ENCODE peak calls at places on chromosomes 4 and X, in nine cellular contexts. P is A549; T is left ventricle myocardium inferior; L is aorta; K is CD8-positive, alpha-beta T cell; F is right atrium auricular region; Y is uterus; U is upper lobe of left lung; R is Karpas-422. A is an unnamed sample.
A peak's percentile ranks its signal among the peaks of the same experiment; 100 is the strongest.

GRCh38 chrX:31126205-31126604 is 54.4 kb upstream of the FTHL17 start:
- DNase-seq in F (no peak), Y (no peak), K (no peak), P (no peak), L (no peak), R (no peak), U (no peak), T (no peak), A (no peak)

GRCh38 chrX:43121637-43122036 is 343.7 kb upstream of the PPP1R2C start:
- DNase-seq in T (no peak), F (no peak), Y (no peak), K (no peak), U (no peak), R (no peak), L (no peak), P (no peak), A (peak; percentile 27)

GRCh38 chrX:96372313-96373046 is 312.2 kb upstream of the DIAPH2 start:
- DNase-seq in U (no peak), K (no peak), L (no peak), R (peak; percentile 61), Y (no peak), P (peak; percentile 17), F (no peak), T (no peak), A (peak; percentile 21)

GRCh38 chr4:113043591-113043990 is 5.9 kb upstream of the ANK2 start:
- DNase-seq in P (no peak), Y (no peak), L (no peak), R (no peak), U (no peak), F (no peak), T (no peak), K (no peak), A (no peak)

GRCh38 chrX:18271309-18271708 is 50.6 kb upstream of the BEND2 start:
- DNase-seq in Y (no peak), T (no peak), K (no peak), F (no peak), R (no peak), P (no peak), U (no peak), L (no peak), A (no peak)

GRCh38 chr4:100882661-100883060 is 364.8 kb upstream of the EMCN start:
- DNase-seq in P (no peak), Y (no peak), K (no peak), L (no peak), T (no peak), F (no peak), U (no peak), R (no peak), A (no peak)

GRCh38 chr4:121776610-121777401 is 11.8 kb upstream of the SMIM43 start:
- DNase-seq in R (no peak), T (no peak), L (no peak), Y (no peak), U (no peak), P (no peak), K (no peak), F (no peak), A (no peak)

GRCh38 chrX:68417651-68418050 is 15.6 kb downstream of the OPHN1 start:
- DNase-seq in Y (no peak), F (no peak), U (no peak), P (no peak), L (no peak), T (no peak), R (no peak), K (no peak), A (no peak)

GRCh38 chr4:41887821-41888699 is 47.2 kb upstream of the TMEM33 start:
- DNase-seq in Y (no peak), R (peak; percentile 82), U (no peak), F (no peak), K (peak; percentile 47), T (no peak), L (no peak), P (no peak), A (peak; percentile 55)

GRCh38 chrX:72100824-72101351 is 30.8 kb downstream of the RTL5 start:
- DNase-seq in R (no peak), Y (no peak), K (peak; percentile 66), P (no peak), L (no peak), T (no peak), F (no peak), U (no peak), A (no peak)

GRCh38 chr4:107444-108429 is 16.6 kb upstream of the ZNF718 start:
- DNase-seq in U (peak; percentile 79), Y (no peak), R (no peak), F (no peak), P (no peak), K (no peak), T (no peak), L (no peak), A (no peak)

GRCh38 chr4:177190995-177191568 is 118.6 kb upstream of the NEIL3 start:
- DNase-seq in L (no peak), Y (no peak), R (no peak), U (no peak), P (no peak), T (no peak), F (no peak), K (no peak), A (no peak)

GRCh38 chrX:39161856-39162255 is 360.6 kb downstream of the MID1IP1 start:
- DNase-seq in K (no peak), P (no peak), T (no peak), Y (no peak), L (no peak), U (no peak), F (no peak), R (no peak), A (no peak)

GRCh38 chr4:48898733-48899431 is 7.7 kb downstream of the OCIAD2 start:
- DNase-seq in U (no peak), L (no peak), Y (no peak), K (no peak), T (no peak), R (peak; percentile 54), F (no peak), P (no peak), A (peak; percentile 28)

DNA sequence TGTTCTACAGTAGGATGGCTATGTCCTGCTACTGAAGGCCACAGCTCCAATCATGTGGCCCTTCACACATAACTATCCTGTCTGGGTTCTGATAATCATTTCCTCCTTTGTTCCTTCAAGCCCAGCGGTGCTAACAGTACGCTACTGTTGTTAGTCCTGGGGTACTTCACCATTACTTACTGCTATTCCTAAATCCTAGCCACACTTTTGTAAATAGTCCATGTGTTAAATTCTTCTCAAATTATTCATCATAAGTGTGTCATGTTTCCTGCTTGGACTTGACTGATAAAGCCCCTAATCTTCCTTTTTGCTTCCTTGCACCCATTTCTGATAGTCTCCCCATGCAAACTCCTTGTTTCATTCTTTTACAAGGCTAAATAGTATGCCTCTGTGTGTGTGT is 332.6 kb downstream of the FGF13 start:
- DNase-seq in T (no peak), L (no peak), K (no peak), F (no peak), Y (no peak), R (no peak), P (no peak), U (no peak), A (no peak)
- H3K27ac ChIP-seq in T (no peak overlapping the region), L (no peak overlapping the region), K (no peak overlapping the region), F (no peak overlapping the region), Y (no peak overlapping the region), R (no peak overlapping the region), P (no peak overlapping the region), U (no peak overlapping the region), A (no peak overlapping the region)

DNA sequence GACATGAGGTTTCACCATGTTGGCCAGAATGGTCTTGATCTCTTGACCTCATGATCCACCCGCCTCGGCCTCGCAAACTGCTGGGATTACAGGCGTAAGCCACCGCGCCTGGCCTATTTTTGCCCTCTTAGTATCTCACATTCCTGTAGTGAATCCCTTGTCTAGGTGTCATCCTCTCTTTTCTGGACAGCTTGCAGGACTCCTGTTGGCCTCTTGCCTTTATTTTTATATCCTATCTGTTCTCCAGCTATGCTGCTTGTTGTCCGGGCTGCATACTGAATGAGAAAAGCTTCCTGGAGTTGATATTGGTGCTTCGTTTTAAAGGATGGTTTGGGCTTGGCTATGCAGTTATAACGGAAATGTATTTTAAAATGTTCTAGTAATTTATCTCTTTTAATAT is 148.6 kb downstream of the TLL1 start:
- DNase-seq in U (no peak), F (no peak), R (no peak), P (no peak), K (no peak), Y (no peak), T (no peak), L (no peak), A (no peak)
- H3K4me1 ChIP-seq in U (no peaks in the 10 kb centered on the region), F (no peaks in the 10 kb centered on the region), R (no peaks in the 10 kb centered on the region), P (no peaks in the 10 kb centered on the region), K (no peaks in the 10 kb centered on the region), Y (no peaks in the 10 kb centered on the region), T (no peaks in the 10 kb centered on the region), L (no peaks in the 10 kb centered on the region), A (no peaks in the 10 kb centered on the region)

GRCh38 chr4:77269505-77269904 is 112.5 kb downstream of the CCNG2 start:
- DNase-seq in U (no peak), K (no peak), F (no peak), T (no peak), P (no peak), Y (no peak), R (no peak), L (no peak), A (no peak)
- H3K27ac ChIP-seq in U (no peak overlapping the region), K (no peak overlapping the region), F (no peak overlapping the region), T (no peak overlapping the region), P (no peak overlapping the region), Y (no peak overlapping the region), R (no peak overlapping the region), L (no peak overlapping the region), A (no peak overlapping the region)

GRCh38 chrX:3659761-3660160 is 53.7 kb downstream of the PRKX start:
- DNase-seq in P (no peak), T (no peak), Y (no peak), F (no peak), L (no peak), U (no peak), K (no peak), R (no peak), A (no peak)

GRCh38 chrX:3669841-3670240 is 43.6 kb downstream of the PRKX start:
- DNase-seq in R (no peak), K (no peak), F (no peak), P (no peak), L (no peak), U (no peak), Y (no peak), T (no peak), A (no peak)

GRCh38 chrX:3663576-3664290 is 49.7 kb downstream of the PRKX start:
- DNase-seq in K (no peak), L (no peak), T (no peak), R (peak; percentile 71), P (no peak), F (no peak), Y (no peak), U (no peak), A (peak; percentile 49)

GRCh38 chrX:3666975-3667374 is 46.5 kb downstream of the PRKX start:
- DNase-seq in R (no peak), F (no peak), P (no peak), T (no peak), U (no peak), K (no peak), L (no peak), Y (no peak), A (no peak)

GRCh38 chrX:3664921-3665320 is 48.5 kb downstream of the PRKX start:
- DNase-seq in K (no peak), R (no peak), F (no peak), P (no peak), U (no peak), T (no peak), Y (no peak), L (no peak), A (no peak)
- H3K4me1 ChIP-seq in K (no peaks in the 10 kb centered on the region), R (peaks cover 11% of the 10 kb centered on the region), F (no peaks in the 10 kb centered on the region), P (no peaks in the 10 kb centered on the region), U (no peaks in the 10 kb centered on the region), T (no peaks in the 10 kb centered on the region), Y (no peaks in the 10 kb centered on the region), L (no peaks in the 10 kb centered on the region), A (peaks cover 11% of the 10 kb centered on the region)

A was measured in OCI-LY7.